ENCODE peak calls at places on chromosomes 16 and 17, in five cellular contexts. Q, L, E, O and M are unnamed samples.

GRCh38 chr17:73119631-73120030 is 27.1 kb upstream of the SLC39A11 start:
- DNase-seq in Q (no peak), L (no peak), E (no peak), O (no peak), M (no peak)

GRCh38 chr17:72702998-72703397 is 389.5 kb downstream of the SLC39A11 start:
- DNase-seq in Q (no peak), L (no peak), E (no peak), O (no peak), M (no peak)

GRCh38 chr17:27762527-27763305 is 37.6 kb downstream of the NOS2 start:
- DNase-seq in Q (no peak), L (peak; percentile 21), E (no peak), O (no peak), M (no peak)

GRCh38 chr17:36703860-36704266 is 102.5 kb downstream of the MRM1 start:
- DNase-seq in Q (peak; percentile 18), L (peak; percentile 41), E (peak; percentile 36), O (no peak), M (peak; percentile 56)

GRCh38 chr16:2515180-2515803 is 1.5 kb downstream of the ATP6V0C start:
- DNase-seq in Q (no peak), L (no peak), E (peak; percentile 22), O (no peak), M (peak; percentile 63)

GRCh38 chr17:74337834-74338500 is 11.9 kb downstream of the KIF19 start:
- DNase-seq in Q (no peak), L (no peak), E (no peak), O (peak; percentile 67), M (no peak)

GRCh38 chr17:49514374-49514738 is 19.3 kb downstream of the NGFR start:
- DNase-seq in Q (no peak), L (no peak), E (no peak), O (no peak), M (no peak)

GRCh38 chr17:80942360-80943345 is 49.0 kb upstream of the CHMP6 start:
- DNase-seq in Q (no peak), L (peak; percentile 87), E (peak; percentile 96), O (no peak), M (peak; percentile 93)

GRCh38 chr17:10192963-10193362 is 5.4 kb downstream of the GAS7 start:
- DNase-seq in Q (no peak), L (no peak), E (peak; percentile 31), O (no peak), M (peak; percentile 63)

GRCh38 chr16:88905563-88905962 is 39.1 kb upstream of the PABPN1L start:
- DNase-seq in Q (no peak), L (no peak), E (no peak), O (peak; percentile 16), M (peak; percentile 48)

GRCh38 chr16:28192811-28193529 is 18.8 kb downstream of the XPO6 start:
- DNase-seq in Q (peak; percentile 78), L (peak; percentile 23), E (no peak), O (no peak), M (no peak)

GRCh38 chr17:5541610-5542202 is 42.6 kb downstream of the NLRP1 start:
- DNase-seq in Q (no peak), L (no peak), E (no peak), O (no peak), M (no peak)

GRCh38 chr17:3639981-3640596 is 3.5 kb downstream of the CTNS start:
- DNase-seq in Q (no peak), L (no peak), E (no peak), O (no peak), M (peak; percentile 79)

GRCh38 chr17:51076821-51077220 is 43.8 kb downstream of the SPAG9 start:
- DNase-seq in Q (no peak), L (no peak), E (no peak), O (no peak), M (no peak)

GRCh38 chr16:3671424-3671823 is 16.9 kb downstream of the DNASE1 start:
- DNase-seq in Q (no peak), L (no peak), E (no peak), O (no peak), M (no peak)

GRCh38 chr17:1220346-1220745 is 40.6 kb upstream of the ABR start:
- DNase-seq in Q (no peak), L (no peak), E (no peak), O (no peak), M (no peak)

GRCh38 chr17:63419949-63420867 is 25.9 kb downstream of the CYB561 start:
- DNase-seq in Q (no peak), L (no peak), E (no peak), O (no peak), M (no peak)

GRCh38 chr16:82835487-82836160 is 208.9 kb downstream of the CDH13 start:
- DNase-seq in Q (no peak), L (no peak), E (no peak), O (no peak), M (no peak)

GRCh38 chr17:38687291-38687690 is 12.5 kb upstream of the EPOP start:
- DNase-seq in Q (no peak), L (no peak), E (no peak), O (no peak), M (no peak)

GRCh38 chr16:20915733-20916132 is 15.2 kb downstream of the LYRM1 start:
- DNase-seq in Q (no peak), L (no peak), E (no peak), O (no peak), M (no peak)

GRCh38 chr16:81201267-81201666 is 37.2 kb upstream of the BCO1 start:
- DNase-seq in Q (no peak), L (no peak), E (no peak), O (no peak), M (no peak)